ENCODE peak calls at places on chromosomes 5 and 9, in seven cellular contexts. One of them, this sample, is unnamed.

GRCh38 chr9:1100945-1101344 is 50.8 kb downstream of the DMRT2 start:
- DNase-seq in GM10248: no peak
- DNase-seq in GM23338: peak
- DNase-seq in heart right ventricle: peak
- DNase-seq in OCI-LY7: peak
- DNase-seq in hepatocyte: no peak
- DNase-seq in lower leg skin: no peak
- DNase-seq in this sample: peak

GRCh38 chr5:97979740-97980139 is 793.7 kb upstream of the RGMB start:
- DNase-seq in GM10248: no peak
- DNase-seq in GM23338: no peak
- DNase-seq in heart right ventricle: peak
- DNase-seq in OCI-LY7: no peak
- DNase-seq in hepatocyte: peak
- DNase-seq in lower leg skin: no peak
- DNase-seq in this sample: no peak

GRCh38 chr5:75512383-75513074 is 838 bp downstream of the POLK start:
- DNase-seq in GM10248: no peak
- DNase-seq in GM23338: no peak
- DNase-seq in heart right ventricle: no peak
- DNase-seq in OCI-LY7: no peak
- DNase-seq in hepatocyte: no peak
- DNase-seq in lower leg skin: no peak
- DNase-seq in this sample: peak

GRCh38 chr9:36486933-36487481 is 85.7 kb upstream of the MELK start:
- DNase-seq in GM10248: peak
- DNase-seq in GM23338: peak
- DNase-seq in heart right ventricle: peak
- DNase-seq in OCI-LY7: peak
- DNase-seq in hepatocyte: peak
- DNase-seq in lower leg skin: peak
- DNase-seq in this sample: peak

GRCh38 chr9:32300373-32300772 is 84.1 kb upstream of the ACO1 start:
- DNase-seq in GM10248: no peak
- DNase-seq in GM23338: no peak
- DNase-seq in heart right ventricle: no peak
- DNase-seq in OCI-LY7: no peak
- DNase-seq in hepatocyte: no peak
- DNase-seq in lower leg skin: no peak
- DNase-seq in this sample: no peak

GRCh38 chr5:125655156-125655555 is 768.1 kb upstream of the GRAMD2B start:
- DNase-seq in GM10248: no peak
- DNase-seq in GM23338: no peak
- DNase-seq in heart right ventricle: no peak
- DNase-seq in OCI-LY7: no peak
- DNase-seq in hepatocyte: no peak
- DNase-seq in lower leg skin: no peak
- DNase-seq in this sample: no peak

GRCh38 chr5:173291722-173292658 is 36.2 kb downstream of the STC2 start:
- DNase-seq in GM10248: peak
- DNase-seq in GM23338: peak
- DNase-seq in heart right ventricle: no peak
- DNase-seq in OCI-LY7: no peak
- DNase-seq in hepatocyte: no peak
- DNase-seq in lower leg skin: no peak
- DNase-seq in this sample: no peak

GRCh38 chr5:157326440-157327023 is 60.6 kb downstream of the CYFIP2 start:
- DNase-seq in GM10248: no peak
- DNase-seq in GM23338: no peak
- DNase-seq in heart right ventricle: no peak
- DNase-seq in OCI-LY7: no peak
- DNase-seq in hepatocyte: no peak
- DNase-seq in lower leg skin: no peak
- DNase-seq in this sample: no peak

GRCh38 chr5:181100121-181101015 is 30.6 kb downstream of the OR2V1 start:
- DNase-seq in GM10248: no peak
- DNase-seq in GM23338: peak
- DNase-seq in heart right ventricle: no peak
- DNase-seq in OCI-LY7: no peak
- DNase-seq in hepatocyte: no peak
- DNase-seq in lower leg skin: no peak
- DNase-seq in this sample: no peak

GRCh38 chr9:5355817-5356216 is 16.1 kb upstream of the RLN1 start:
- DNase-seq in GM10248: no peak
- DNase-seq in GM23338: no peak
- DNase-seq in heart right ventricle: no peak
- DNase-seq in OCI-LY7: no peak
- DNase-seq in hepatocyte: no peak
- DNase-seq in lower leg skin: no peak
- DNase-seq in this sample: no peak

GRCh38 chr9:121023064-121023463 is 27.0 kb downstream of the C5 start:
- DNase-seq in GM10248: no peak
- DNase-seq in GM23338: no peak
- DNase-seq in heart right ventricle: no peak
- DNase-seq in OCI-LY7: peak
- DNase-seq in hepatocyte: no peak
- DNase-seq in lower leg skin: no peak
- DNase-seq in this sample: peak

GRCh38 chr5:106303911-106304310 is 1366.8 kb downstream of the EFNA5 start:
- DNase-seq in GM10248: no peak
- DNase-seq in GM23338: no peak
- DNase-seq in heart right ventricle: no peak
- DNase-seq in OCI-LY7: no peak
- DNase-seq in hepatocyte: no peak
- DNase-seq in lower leg skin: no peak
- DNase-seq in this sample: no peak

GRCh38 chr5:57181151-57181550 is 7.3 kb downstream of the GPBP1 start:
- DNase-seq in GM10248: no peak
- DNase-seq in GM23338: no peak
- DNase-seq in heart right ventricle: no peak
- DNase-seq in OCI-LY7: peak
- DNase-seq in hepatocyte: no peak
- DNase-seq in lower leg skin: no peak
- DNase-seq in this sample: no peak

GRCh38 chr9:133842174-133842573 is 104.0 kb upstream of the SARDH start:
- DNase-seq in GM10248: no peak
- DNase-seq in GM23338: peak
- DNase-seq in heart right ventricle: no peak
- DNase-seq in OCI-LY7: no peak
- DNase-seq in hepatocyte: no peak
- DNase-seq in lower leg skin: no peak
- DNase-seq in this sample: no peak

GRCh38 chr5:138929571-138929955 is 54.4 kb upstream of the LRRTM2 start:
- DNase-seq in GM10248: no peak
- DNase-seq in GM23338: no peak
- DNase-seq in heart right ventricle: no peak
- DNase-seq in OCI-LY7: no peak
- DNase-seq in hepatocyte: no peak
- DNase-seq in lower leg skin: no peak
- DNase-seq in this sample: no peak

GRCh38 chr5:138933522-138934290 is 58.6 kb upstream of the LRRTM2 start:
- DNase-seq in GM10248: no peak
- DNase-seq in GM23338: no peak
- DNase-seq in heart right ventricle: no peak
- DNase-seq in OCI-LY7: no peak
- DNase-seq in hepatocyte: no peak
- DNase-seq in lower leg skin: peak
- DNase-seq in this sample: no peak

GRCh38 chr5:138934971-138935370 is 59.8 kb upstream of the LRRTM2 start:
- DNase-seq in GM10248: no peak
- DNase-seq in GM23338: no peak
- DNase-seq in heart right ventricle: no peak
- DNase-seq in OCI-LY7: no peak
- DNase-seq in hepatocyte: no peak
- DNase-seq in lower leg skin: peak
- DNase-seq in this sample: no peak

GRCh38 chr5:138930371-138931097 is 55.4 kb upstream of the LRRTM2 start:
- DNase-seq in GM10248: no peak
- DNase-seq in GM23338: no peak
- DNase-seq in heart right ventricle: no peak
- DNase-seq in OCI-LY7: no peak
- DNase-seq in hepatocyte: no peak
- DNase-seq in lower leg skin: peak
- DNase-seq in this sample: no peak

GRCh38 chr5:138932171-138932810 is 57.2 kb upstream of the LRRTM2 start:
- DNase-seq in GM10248: no peak
- DNase-seq in GM23338: peak
- DNase-seq in heart right ventricle: no peak
- DNase-seq in OCI-LY7: peak
- DNase-seq in hepatocyte: no peak
- DNase-seq in lower leg skin: peak
- DNase-seq in this sample: peak
- TF ChIP-seq CTCF in GM10248: peak
- TF ChIP-seq CTCF in GM23338: peak
- TF ChIP-seq CTCF in heart right ventricle: no peak
- TF ChIP-seq CTCF in OCI-LY7: peak
- TF ChIP-seq CTCF in hepatocyte: peak
- TF ChIP-seq CTCF in lower leg skin: no peak
- TF ChIP-seq CTCF in this sample: peak

GRCh38 chr9:96138616-96139015 is 163.4 kb downstream of the HSD17B3 start:
- DNase-seq in GM10248: no peak
- DNase-seq in GM23338: no peak
- DNase-seq in heart right ventricle: no peak
- DNase-seq in OCI-LY7: no peak
- DNase-seq in hepatocyte: no peak
- DNase-seq in lower leg skin: peak
- DNase-seq in this sample: no peak

GRCh38 chr9:96137666-96138429 is 164.1 kb downstream of the HSD17B3 start:
- DNase-seq in GM10248: no peak
- DNase-seq in GM23338: no peak
- DNase-seq in heart right ventricle: no peak
- DNase-seq in OCI-LY7: no peak
- DNase-seq in hepatocyte: no peak
- DNase-seq in lower leg skin: peak
- DNase-seq in this sample: no peak

GRCh38 chr9:96139592-96140251 is 162.3 kb downstream of the HSD17B3 start:
- DNase-seq in GM10248: no peak
- DNase-seq in GM23338: no peak
- DNase-seq in heart right ventricle: no peak
- DNase-seq in OCI-LY7: no peak
- DNase-seq in hepatocyte: peak
- DNase-seq in lower leg skin: peak
- DNase-seq in this sample: peak

GRCh38 chr9:96141666-96142065 is 160.3 kb downstream of the HSD17B3 start:
- DNase-seq in GM10248: no peak
- DNase-seq in GM23338: no peak
- DNase-seq in heart right ventricle: no peak
- DNase-seq in OCI-LY7: no peak
- DNase-seq in hepatocyte: no peak
- DNase-seq in lower leg skin: peak
- DNase-seq in this sample: peak

GRCh38 chr9:96140401-96141180 is 161.4 kb downstream of the HSD17B3 start:
- DNase-seq in GM10248: no peak
- DNase-seq in GM23338: peak
- DNase-seq in heart right ventricle: no peak
- DNase-seq in OCI-LY7: no peak
- DNase-seq in hepatocyte: peak
- DNase-seq in lower leg skin: peak
- DNase-seq in this sample: no peak
- TF ChIP-seq CTCF in GM10248: no peak
- TF ChIP-seq CTCF in GM23338: no peak
- TF ChIP-seq CTCF in heart right ventricle: no peak
- TF ChIP-seq CTCF in OCI-LY7: no peak
- TF ChIP-seq CTCF in hepatocyte: no peak
- TF ChIP-seq CTCF in lower leg skin: no peak
- TF ChIP-seq CTCF in this sample: no peak

DNA sequence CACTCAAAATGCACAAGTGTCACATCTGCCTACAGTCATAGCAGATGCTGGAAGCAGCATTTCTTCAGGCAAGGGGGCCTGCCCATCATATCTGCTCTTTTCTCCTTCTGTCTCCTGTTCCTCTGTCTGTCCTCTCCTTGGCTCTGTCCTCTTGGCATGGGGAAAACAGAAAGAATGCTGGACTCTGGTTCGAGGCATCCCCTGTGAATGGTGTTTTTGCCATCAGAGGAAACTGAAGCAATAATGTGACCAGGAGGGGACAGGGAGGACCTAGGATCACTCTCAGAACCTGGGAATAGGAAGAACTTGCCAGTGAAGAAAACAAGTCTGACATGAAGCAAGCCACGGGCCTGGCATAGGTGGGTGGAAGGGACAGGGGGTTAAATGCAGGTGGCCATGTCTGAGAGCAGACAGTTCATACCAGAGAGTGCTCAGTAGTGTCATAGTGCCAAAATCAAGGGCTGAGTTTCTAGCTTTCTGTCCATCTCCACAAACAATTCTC is 35.3 kb downstream of the AQP7 start:
- DNase-seq in GM10248: no peak
- DNase-seq in GM23338: no peak
- DNase-seq in heart right ventricle: no peak
- DNase-seq in OCI-LY7: no peak
- DNase-seq in hepatocyte: no peak
- DNase-seq in lower leg skin: peak
- DNase-seq in this sample: no peak
- TF ChIP-seq CTCF in GM10248: no peak
- TF ChIP-seq CTCF in GM23338: no peak
- TF ChIP-seq CTCF in heart right ventricle: no peak
- TF ChIP-seq CTCF in OCI-LY7: no peak
- TF ChIP-seq CTCF in hepatocyte: no peak
- TF ChIP-seq CTCF in lower leg skin: no peak
- TF ChIP-seq CTCF in this sample: no peak

GRCh38 chr9:88777498-88778312 is 213.6 kb upstream of the S1PR3 start:
- DNase-seq in GM10248: no peak
- DNase-seq in GM23338: no peak
- DNase-seq in heart right ventricle: peak
- DNase-seq in OCI-LY7: peak
- DNase-seq in hepatocyte: no peak
- DNase-seq in lower leg skin: peak
- DNase-seq in this sample: peak

GRCh38 chr9:88783613-88784230 is 207.5 kb upstream of the S1PR3 start:
- DNase-seq in GM10248: peak
- DNase-seq in GM23338: no peak
- DNase-seq in heart right ventricle: no peak
- DNase-seq in OCI-LY7: no peak
- DNase-seq in hepatocyte: no peak
- DNase-seq in lower leg skin: no peak
- DNase-seq in this sample: peak

GRCh38 chr9:88782931-88783451 is 208.3 kb upstream of the S1PR3 start:
- DNase-seq in GM10248: no peak
- DNase-seq in GM23338: no peak
- DNase-seq in heart right ventricle: no peak
- DNase-seq in OCI-LY7: no peak
- DNase-seq in hepatocyte: no peak
- DNase-seq in lower leg skin: no peak
- DNase-seq in this sample: no peak

GRCh38 chr9:88784960-88785359 is 206.3 kb upstream of the S1PR3 start:
- DNase-seq in GM10248: no peak
- DNase-seq in GM23338: no peak
- DNase-seq in heart right ventricle: no peak
- DNase-seq in OCI-LY7: no peak
- DNase-seq in hepatocyte: no peak
- DNase-seq in lower leg skin: peak
- DNase-seq in this sample: no peak

GRCh38 chr9:88781500-88782391 is 209.5 kb upstream of the S1PR3 start:
- DNase-seq in GM10248: no peak
- DNase-seq in GM23338: peak
- DNase-seq in heart right ventricle: peak
- DNase-seq in OCI-LY7: no peak
- DNase-seq in hepatocyte: peak
- DNase-seq in lower leg skin: peak
- DNase-seq in this sample: peak
- TF ChIP-seq CTCF in GM10248: no peak
- TF ChIP-seq CTCF in GM23338: peak
- TF ChIP-seq CTCF in heart right ventricle: peak
- TF ChIP-seq CTCF in OCI-LY7: peak
- TF ChIP-seq CTCF in hepatocyte: peak
- TF ChIP-seq CTCF in lower leg skin: no peak
- TF ChIP-seq CTCF in this sample: peak

This sample was measured in NB4.